ENCODE peak calls at places on chromosomes 2 and 18, in five cellular contexts. L is SK-N-SH, G is HepG2, S is GM23338, J is HL-60. Z is an unnamed sample.
A peak's percentile ranks its signal among the peaks of the same experiment; 100 is the strongest.

GRCh38 chr18:13945811-13946210 is 30.5 kb upstream of the MC2R start:
- DNase-seq in J (no peak), L (no peak), S (no peak), G (no peak), Z (no peak)

GRCh38 chr2:234305846-234306245 is 191.0 kb downstream of the ARL4C start:
- DNase-seq in G (no peak), L (no peak), J (no peak), S (no peak), Z (no peak)

GRCh38 chr2:190718652-190719526 is 70.0 kb downstream of the NAB1 start:
- DNase-seq in S (peak; percentile 18), G (peak; percentile 30), L (peak; percentile 16), J (no peak), Z (peak; percentile 74)

GRCh38 chr2:229273384-229274338 is 2.6 kb upstream of the PID1 start:
- DNase-seq in J (peak; percentile 28), S (peak; percentile 92), L (peak; percentile 79), G (peak; percentile 65), Z (peak; percentile 85)

GRCh38 chr2:85668009-85668856 is at the start of gene SFTPB:
- DNase-seq in S (no peak), G (no peak), L (no peak), J (no peak), Z (no peak)

GRCh38 chr2:68737717-68738116 is 3.1 kb downstream of the ARHGAP25 start:
- DNase-seq in J (no peak), L (no peak), S (no peak), G (no peak), Z (no peak)

GRCh38 chr2:160417745-160418397 is 75.7 kb downstream of the RBMS1 start:
- DNase-seq in L (no peak), G (no peak), J (no peak), S (peak; percentile 27), Z (peak; percentile 48)

GRCh38 chr2:105102963-105103421 is 65.1 kb downstream of the MRPS9 start:
- DNase-seq in S (peak; percentile 97), G (peak; percentile 15), J (no peak), L (no peak), Z (peak; percentile 14)

GRCh38 chr2:158817596-158817995 is 22.5 kb downstream of the DAPL1 start:
- DNase-seq in L (no peak), J (no peak), G (no peak), S (no peak), Z (no peak)

GRCh38 chr18:74064510-74064909 is 83.1 kb downstream of the FBXO15 start:
- DNase-seq in G (no peak), J (no peak), L (no peak), S (no peak), Z (no peak)

GRCh38 chr2:128868686-128869551 is 550.3 kb upstream of the HS6ST1 start:
- DNase-seq in L (no peak), J (no peak), G (no peak), S (no peak), Z (no peak)

GRCh38 chr2:235937936-235938335 is 230.2 kb downstream of the GBX2 start:
- DNase-seq in L (no peak), J (no peak), S (no peak), G (no peak), Z (no peak)

GRCh38 chr2:239946570-239947311 is 78.4 kb downstream of the NDUFA10 start:
- DNase-seq in L (no peak), G (no peak), S (no peak), J (no peak), Z (no peak)

GRCh38 chr2:239965318-239965717 is 59.8 kb downstream of the NDUFA10 start:
- DNase-seq in J (no peak), L (no peak), G (no peak), S (peak; percentile 16), Z (no peak)

GRCh38 chr2:130796280-130796679 is 40.4 kb upstream of the ARHGEF4 start:
- DNase-seq in J (no peak), S (peak; percentile 65), G (no peak), L (no peak), Z (no peak)

GRCh38 chr2:150133623-150134022 is 353.8 kb downstream of the RND3 start:
- DNase-seq in G (peak; percentile 56), J (no peak), L (no peak), S (no peak), Z (peak; percentile 79)

GRCh38 chr2:101883860-101884259 is 107.9 kb upstream of the IL1R2 start:
- DNase-seq in L (peak; percentile 27), G (peak; percentile 60), J (peak; percentile 50), S (peak; percentile 69), Z (peak; percentile 31)

GRCh38 chr2:61178603-61179545 is 16.9 kb downstream of the C2orf74 start:
- DNase-seq in L (no peak), S (no peak), J (no peak), G (no peak), Z (no peak)
- TF ChIP-seq REST in L (no peak), S (no peak), J (no peak), G (no peak), Z (no peak)

GRCh38 chr2:216015722-216016464 is 2.5 kb upstream of the MREG start:
- DNase-seq in S (no peak), J (no peak), L (no peak), G (no peak), Z (no peak)
- H3K4me3 ChIP-seq in S (no peak overlapping the region), J (no peak overlapping the region), L (no peak overlapping the region), G (no peak overlapping the region), Z (no peak overlapping the region)

DNA sequence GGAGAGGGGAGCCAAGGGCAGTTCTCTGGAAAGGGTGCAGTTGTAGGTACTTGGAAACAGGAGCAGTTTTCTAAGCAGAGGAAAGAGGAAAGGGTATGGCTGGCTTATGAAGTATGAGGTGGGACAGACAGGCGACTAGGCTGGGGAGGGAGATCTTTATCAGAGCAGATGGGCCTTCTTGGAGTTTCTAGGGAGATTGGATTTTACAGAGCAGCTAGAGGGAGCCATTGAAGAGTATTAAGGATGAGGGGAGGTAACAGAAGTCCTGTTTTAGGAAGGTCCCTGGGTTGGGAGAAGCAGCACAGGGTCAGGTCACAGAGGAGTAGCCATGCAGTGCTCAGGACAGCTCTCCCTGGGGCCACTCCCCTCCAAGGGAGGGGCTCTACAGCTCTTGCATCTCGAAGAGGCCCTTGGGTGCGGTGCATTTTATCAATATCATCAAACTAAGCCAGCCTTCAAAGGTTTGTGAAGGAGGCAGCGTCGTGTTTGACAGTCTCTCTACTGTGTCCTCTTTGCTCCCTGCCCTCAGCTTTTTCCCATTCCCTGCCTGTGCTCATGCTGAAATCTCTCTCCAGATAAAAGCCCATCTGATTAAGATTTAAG is 154.3 kb downstream of the SETBP1 start:
- DNase-seq in S (peak; percentile 15), J (no peak), L (no peak), G (no peak), Z (no peak)
- TF ChIP-seq REST in S (no peak), J (no peak), L (no peak), G (no peak), Z (no peak)

GRCh38 chr2:74504591-74504990 is 2.9 kb downstream of the PCGF1 start:
- DNase-seq in J (no peak), G (no peak), S (no peak), L (no peak), Z (no peak)
- H3K4me3 ChIP-seq in J (no peak overlapping the region), G (peak overlapping the region; percentile 82), S (peak overlapping the region; percentile 71), L (no peak overlapping the region), Z (no peak overlapping the region)

GRCh38 chr2:6824962-6825361 is 40.7 kb downstream of the CMPK2 start:
- DNase-seq in G (no peak), L (peak; percentile 50), S (no peak), J (no peak), Z (no peak)
- TF ChIP-seq REST in G (no peak), L (no peak), S (no peak), J (no peak), Z (no peak)

GRCh38 chr2:98087447-98088065 is 589 bp downstream of the VWA3B start:
- DNase-seq in J (no peak), L (no peak), G (no peak), S (no peak), Z (no peak)
- H3K4me3 ChIP-seq in J (no peak overlapping the region), L (peak overlapping the region; percentile 67), G (no peak overlapping the region), S (peak overlapping the region; percentile 77), Z (peak overlapping the region; percentile 66)

DNA sequence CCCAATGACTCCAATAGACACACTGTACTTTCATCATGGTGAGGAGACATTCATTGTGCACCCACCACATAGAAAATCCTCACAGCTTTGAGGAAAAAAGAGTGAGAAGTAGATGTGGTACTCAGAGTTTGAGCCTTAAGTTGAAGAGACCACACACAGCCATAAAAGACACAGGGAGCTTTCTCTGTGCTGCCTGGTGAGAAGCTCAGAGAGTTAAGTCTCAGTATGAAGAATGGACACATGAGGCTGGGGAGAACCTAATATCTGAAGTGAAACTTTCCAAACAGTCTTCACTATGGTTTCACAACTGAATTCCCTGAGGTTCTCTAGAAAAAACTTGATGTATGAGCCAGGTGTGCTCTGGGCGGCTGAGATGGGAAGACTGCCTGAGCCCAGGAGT is 237.9 kb downstream of the NBAS start:
- DNase-seq in S (no peak), L (no peak), G (no peak), J (no peak), Z (no peak)
- TF ChIP-seq REST in S (no peak), L (no peak), G (no peak), J (no peak), Z (no peak)

Z was measured in A549.